ENCODE peak calls at places on chromosomes 16 and 17, in five cellular contexts. I is AG20443; T is activated CD8-positive, alpha-beta memory T cell treated with anti-CD3 and anti-CD28 coated beads for 1 hour; B is dorsolateral prefrontal cortex; C is H7. K is an unnamed sample.

GRCh38 chr17:42657824-42658588 is 1.1 kb upstream of the TUBG2 start:
- DNase-seq in I (no peak), T (no peak), B (no peak), C (no peak), K (no peak)

GRCh38 chr16:2163211-2163881 is 7.8 kb downstream of the TRAF7 start:
- DNase-seq in I (no peak), T (no peak), B (no peak), C (no peak), K (peak)

GRCh38 chr17:79009397-79010303 is at the start of gene CANT1:
- DNase-seq in I (peak), T (peak), B (no peak), C (peak), K (peak)

GRCh38 chr16:53865492-53865863 is 161.5 kb downstream of the FTO start:
- DNase-seq in I (peak), T (no peak), B (no peak), C (peak), K (peak)

GRCh38 chr17:181213-182163 is at the start of gene DOC2B:
- DNase-seq in I (peak), T (no peak), B (no peak), C (peak), K (peak)

GRCh38 chr16:22075043-22075757 is 17.1 kb upstream of the VWA3A start:
- DNase-seq in I (no peak), T (no peak), B (no peak), C (no peak), K (no peak)

GRCh38 chr17:44024271-44024663 is 9.5 kb upstream of the TMEM101 start:
- DNase-seq in I (no peak), T (no peak), B (no peak), C (no peak), K (no peak)

GRCh38 chr16:8730335-8730915 is 56.0 kb downstream of the ABAT start:
- DNase-seq in I (no peak), T (no peak), B (no peak), C (no peak), K (peak)

GRCh38 chr17:2239882-2240430 is 63.6 kb downstream of the SMG6 start:
- DNase-seq in I (peak), T (no peak), B (no peak), C (no peak), K (peak)

GRCh38 chr17:50511058-50511457 is 2.8 kb downstream of the MYCBPAP start:
- DNase-seq in I (no peak), T (no peak), B (no peak), C (no peak), K (no peak)

GRCh38 chr17:59000022-59000421 is 106.7 kb downstream of the TRIM37 start:
- DNase-seq in I (no peak), T (no peak), B (no peak), C (no peak), K (no peak)

GRCh38 chr16:14148569-14148968 is 77.5 kb downstream of the MRTFB start:
- DNase-seq in I (no peak), T (no peak), B (no peak), C (no peak), K (peak)

GRCh38 chr16:66468321-66468965 is 41.3 kb downstream of the BEAN1 start:
- DNase-seq in I (no peak), T (no peak), B (no peak), C (no peak), K (no peak)

GRCh38 chr17:46898364-46898763 is 24.6 kb upstream of the GOSR2 start:
- DNase-seq in I (no peak), T (no peak), B (no peak), C (no peak), K (no peak)

GRCh38 chr17:78383725-78384471 is 5.4 kb downstream of the PGS1 start:
- DNase-seq in I (peak), T (no peak), B (no peak), C (no peak), K (peak)

GRCh38 chr16:49755291-49755611 is 100.7 kb downstream of the ZNF423 start:
- DNase-seq in I (peak), T (no peak), B (no peak), C (peak), K (peak)

GRCh38 chr16:67486805-67487204 is 3.5 kb upstream of the AGRP start:
- DNase-seq in I (no peak), T (no peak), B (no peak), C (no peak), K (no peak)